ENCODE peak calls at places on chromosomes 16 and 17, in ten cellular contexts. X is OCI-LY7, I is heart right ventricle, U is spleen, K is tibial artery, F is IMR-90, A is uterus, G is GM23338, V is aorta, H is RWPE2. Y is an unnamed sample.

GRCh38 chr16:86718118-86718517 is 139.8 kb downstream of the FOXL1 start:
- DNase-seq in K (no peak), H (peak; percentile 76), I (no peak), U (no peak), X (no peak), F (peak; percentile 10), V (no peak), G (no peak), A (no peak), Y (no peak)

GRCh38 chr16:65098916-65099315 is 22.9 kb downstream of the CDH11 start:
- DNase-seq in X (no peak), U (no peak), I (no peak), V (no peak), F (peak; percentile 26), G (no peak), K (no peak), H (no peak), A (no peak), Y (no peak)

GRCh38 chr16:14364386-14365199 is 265.5 kb downstream of the PARN start:
- DNase-seq in I (no peak), H (peak; percentile 87), K (no peak), A (no peak), G (peak; percentile 30), X (no peak), F (peak; percentile 89), V (no peak), U (no peak), Y (no peak)

GRCh38 chr17:46818929-46819859 is 702 bp upstream of the WNT3 start:
- DNase-seq in K (no peak), A (no peak), V (no peak), X (no peak), G (peak; percentile 92), I (no peak), U (no peak), H (no peak), F (no peak), Y (no peak)

GRCh38 chr16:88015806-88016140 is 64.5 kb downstream of the BANP start:
- DNase-seq in I (no peak), G (no peak), A (peak; percentile 8), U (no peak), K (peak; percentile 52), V (no peak), F (no peak), X (no peak), H (no peak), Y (no peak)

GRCh38 chr17:67491009-67491677 is 114.1 kb downstream of the PITPNC1 start:
- DNase-seq in G (peak; percentile 61), X (no peak), F (peak; percentile 98), K (peak; percentile 96), I (peak; percentile 88), A (peak; percentile 82), V (peak; percentile 91), H (peak; percentile 68), U (peak; percentile 81), Y (peak; percentile 91)

GRCh38 chr16:10625595-10626357 is 45.4 kb upstream of the EMP2 start:
- DNase-seq in F (peak; percentile 31), V (no peak), X (no peak), G (no peak), K (no peak), A (no peak), U (no peak), I (no peak), H (no peak), Y (no peak)

GRCh38 chr17:34656801-34657200 is 77.4 kb downstream of the TMEM132E start:
- DNase-seq in U (no peak), A (no peak), F (no peak), K (no peak), I (no peak), H (no peak), G (no peak), X (no peak), V (no peak), Y (no peak)

GRCh38 chr16:28984091-28984490 is 761 bp upstream of the LAT start:
- DNase-seq in A (no peak), H (peak; percentile 55), U (no peak), K (no peak), I (no peak), V (no peak), X (no peak), F (no peak), G (no peak), Y (no peak)

GRCh38 chr17:40341808-40342574 is 22.5 kb downstream of the GJD3 start:
- DNase-seq in V (peak; percentile 91), X (no peak), I (peak; percentile 87), F (peak; percentile 50), K (peak; percentile 89), G (peak; percentile 87), A (peak; percentile 83), U (peak; percentile 93), H (no peak), Y (peak; percentile 87)

GRCh38 chr17:2981325-2981724 is 82.1 kb downstream of the OR1D5 start:
- DNase-seq in V (no peak), F (no peak), K (peak; percentile 20), U (peak; percentile 42), I (no peak), X (no peak), G (no peak), A (no peak), H (no peak), Y (no peak)

GRCh38 chr17:2977157-2977556 is 86.2 kb downstream of the OR1D5 start:
- DNase-seq in I (no peak), F (peak; percentile 64), U (no peak), X (no peak), A (no peak), H (no peak), G (no peak), V (no peak), K (no peak), Y (no peak)

GRCh38 chr17:2982854-2983636 is 80.4 kb downstream of the OR1D5 start:
- DNase-seq in A (peak; percentile 91), H (no peak), V (peak; percentile 82), X (no peak), U (peak; percentile 68), K (peak; percentile 95), I (peak; percentile 69), F (peak; percentile 89), G (no peak), Y (peak; percentile 96)

GRCh38 chr17:2980904-2981246 is 82.5 kb downstream of the OR1D5 start:
- DNase-seq in G (no peak), A (no peak), F (no peak), U (peak; percentile 33), K (peak; percentile 29), X (no peak), H (no peak), V (no peak), I (no peak), Y (no peak)

DNA sequence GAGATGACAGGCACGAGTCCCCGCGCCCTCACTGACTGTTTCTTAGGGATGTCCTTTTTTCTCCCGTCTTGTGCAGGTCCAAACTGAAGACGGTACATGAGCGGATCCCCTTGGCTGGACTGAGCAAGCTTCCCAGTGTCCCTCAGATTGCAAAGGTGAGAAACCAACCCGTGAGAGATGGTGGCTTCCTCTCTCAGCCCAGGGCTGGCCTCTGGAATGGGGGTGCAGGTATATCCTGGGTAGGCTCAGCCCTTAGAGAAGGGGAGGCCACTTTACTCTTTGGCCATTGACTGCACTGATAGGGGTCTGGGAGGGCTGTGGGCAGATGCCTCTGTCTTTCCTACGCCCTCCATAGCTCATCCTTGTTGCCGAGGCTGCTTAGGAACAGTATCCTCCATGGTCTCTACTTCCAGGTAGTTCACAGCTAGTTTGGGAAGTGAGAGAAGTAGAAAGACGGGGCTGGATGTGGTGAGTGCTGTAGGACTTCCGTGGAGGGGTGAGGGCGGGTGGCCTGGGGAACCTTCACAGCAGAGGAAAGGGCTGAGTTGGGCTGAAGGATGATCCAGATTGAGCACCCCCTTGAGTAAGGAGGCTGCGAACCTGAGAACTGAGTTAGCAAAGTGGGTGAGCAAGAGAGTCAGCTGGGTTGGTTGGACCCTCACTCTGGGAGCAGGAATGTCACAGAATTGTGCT is 83.0 kb downstream of the OR1D5 start:
- DNase-seq in H (no peak), U (peak; percentile 31), A (no peak), X (no peak), K (peak; percentile 49), V (no peak), F (no peak), G (no peak), I (no peak), Y (no peak)
- H3K4me1 ChIP-seq in H (no peaks in the 10 kb centered on the region), U (no peaks in the 10 kb centered on the region), A (no peaks in the 10 kb centered on the region), X (no peaks in the 10 kb centered on the region), K (peaks cover 5% of the 10 kb centered on the region), V (no peaks in the 10 kb centered on the region), F (peaks cover 2% of the 10 kb centered on the region), G (no peaks in the 10 kb centered on the region), I (no peaks in the 10 kb centered on the region), Y (peaks cover 6% of the 10 kb centered on the region)

DNA sequence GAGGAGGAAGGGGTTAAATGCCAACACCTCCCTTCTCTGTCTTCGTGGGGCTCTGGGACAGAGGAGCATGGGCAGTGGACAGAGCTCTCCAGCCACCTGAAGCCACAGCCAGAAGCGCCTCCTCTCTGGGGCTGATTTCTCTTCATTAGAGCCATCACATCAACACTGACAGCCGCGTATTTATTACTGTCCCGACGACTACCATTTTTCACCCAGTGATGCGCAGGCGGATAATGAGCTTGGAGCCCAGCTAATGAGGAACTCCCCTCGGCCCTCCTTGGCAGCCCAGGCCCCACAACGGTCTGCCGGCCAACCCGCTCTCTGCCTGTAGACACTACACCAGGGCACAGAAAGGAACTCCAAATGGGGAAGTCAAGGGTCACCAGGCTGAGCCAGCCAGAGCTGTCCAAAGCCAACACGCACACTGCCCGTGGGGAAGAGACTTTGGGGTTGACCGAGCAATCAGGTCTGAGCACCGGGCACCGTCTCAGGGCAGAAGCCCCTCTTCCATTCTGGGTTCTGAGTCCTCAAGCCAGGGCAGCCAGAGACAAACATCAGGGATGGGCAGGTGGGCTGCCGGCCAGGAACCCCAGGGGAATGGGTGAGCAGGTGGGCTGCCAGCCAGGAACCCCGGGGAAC is 13.2 kb downstream of the SDK2 start:
- DNase-seq in U (peak; percentile 60), H (no peak), X (no peak), V (no peak), G (no peak), A (no peak), K (peak; percentile 45), F (no peak), I (no peak), Y (no peak)
- H3K4me1 ChIP-seq in U (no peaks in the 10 kb centered on the region), H (peaks cover 13% of the 10 kb centered on the region), X (no peaks in the 10 kb centered on the region), V (no peaks in the 10 kb centered on the region), G (no peaks in the 10 kb centered on the region), A (no peaks in the 10 kb centered on the region), K (no peaks in the 10 kb centered on the region), F (no peaks in the 10 kb centered on the region), I (no peaks in the 10 kb centered on the region), Y (peaks cover 2% of the 10 kb centered on the region)

GRCh38 chr17:43434902-43435319 is 36.1 kb downstream of the ARL4D start:
- DNase-seq in G (no peak), F (no peak), U (no peak), A (no peak), I (no peak), K (no peak), X (no peak), V (no peak), H (no peak), Y (no peak)
- H3K4me1 ChIP-seq in G (no peaks in the 10 kb centered on the region), F (peaks cover 9% of the 10 kb centered on the region), U (no peaks in the 10 kb centered on the region), A (peaks cover 5% of the 10 kb centered on the region), I (peaks cover 11% of the 10 kb centered on the region), K (peaks cover 5% of the 10 kb centered on the region), X (no peaks in the 10 kb centered on the region), V (peaks cover 5% of the 10 kb centered on the region), H (peaks cover 18% of the 10 kb centered on the region), Y (no peaks in the 10 kb centered on the region)

DNA sequence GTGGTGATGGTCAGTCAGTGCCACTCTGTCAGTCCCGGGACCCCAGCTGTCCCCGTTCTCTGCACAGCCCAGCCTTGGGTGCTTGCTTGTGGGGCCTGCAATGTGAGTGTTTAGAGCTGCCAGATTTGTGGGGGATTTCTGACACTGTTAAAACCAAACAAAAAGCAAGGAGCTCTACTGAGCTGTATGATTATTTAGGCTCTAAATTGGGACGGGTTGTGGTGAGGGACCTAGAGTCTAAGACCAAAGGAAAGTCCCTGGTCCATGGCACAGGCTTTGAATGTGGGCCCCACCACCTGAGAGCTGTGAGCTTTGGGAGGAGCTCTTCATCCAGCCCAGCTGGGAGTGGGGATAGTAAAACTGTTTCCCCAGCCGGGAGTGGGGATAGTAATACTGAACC is 63.3 kb downstream of the KSR1 start:
- DNase-seq in F (no peak), G (no peak), I (no peak), A (no peak), K (no peak), X (no peak), V (no peak), U (no peak), H (no peak), Y (no peak)
- H3K4me1 ChIP-seq in F (peaks cover 31% of the 10 kb centered on the region), G (peaks cover 65% of the 10 kb centered on the region), I (peaks cover 3% of the 10 kb centered on the region), A (peaks cover 3% of the 10 kb centered on the region), K (no peaks in the 10 kb centered on the region), X (no peaks in the 10 kb centered on the region), V (no peaks in the 10 kb centered on the region), U (peaks cover 18% of the 10 kb centered on the region), H (peaks cover 15% of the 10 kb centered on the region), Y (no peaks in the 10 kb centered on the region)